ENCODE peak calls at places on chromosome 1, in four cellular contexts. One of them, this sample, is unnamed.

GRCh38 chr1:240806201-240806745 is 194.3 kb upstream of the GREM2 start:
- DNase-seq in lung: no peak
- DNase-seq in kidney tubule cell: peak; percentile 19
- DNase-seq in fibroblast of gingiva: no peak
- DNase-seq in this sample: no peak

GRCh38 chr1:215076312-215076711 is 6.2 kb upstream of the KCNK2 start:
- DNase-seq in lung: no peak
- DNase-seq in kidney tubule cell: peak; percentile 62
- DNase-seq in fibroblast of gingiva: peak; percentile 45
- DNase-seq in this sample: no peak

GRCh38 chr1:45621895-45622266 is 2.0 kb downstream of the CCDC17 start:
- DNase-seq in lung: no peak
- DNase-seq in kidney tubule cell: no peak
- DNase-seq in fibroblast of gingiva: no peak
- DNase-seq in this sample: no peak

GRCh38 chr1:177567393-177567792 is 396.6 kb downstream of the BRINP2 start:
- DNase-seq in lung: no peak
- DNase-seq in kidney tubule cell: peak; percentile 11
- DNase-seq in fibroblast of gingiva: no peak
- DNase-seq in this sample: no peak

GRCh38 chr1:192153276-192153675 is 5.0 kb upstream of the RGS18 start:
- DNase-seq in lung: no peak
- DNase-seq in kidney tubule cell: peak; percentile 69
- DNase-seq in fibroblast of gingiva: no peak
- DNase-seq in this sample: no peak

GRCh38 chr1:26296340-26297056 is 9.9 kb downstream of the UBXN11 start:
- DNase-seq in lung: no peak
- DNase-seq in kidney tubule cell: no peak
- DNase-seq in fibroblast of gingiva: no peak
- DNase-seq in this sample: no peak

GRCh38 chr1:80417651-80418050 is 1383.1 kb upstream of the ADGRL2 start:
- DNase-seq in lung: no peak
- DNase-seq in kidney tubule cell: peak; percentile 57
- DNase-seq in fibroblast of gingiva: peak; percentile 17
- DNase-seq in this sample: no peak

GRCh38 chr1:78839704-78840277 is 166.7 kb downstream of the ADGRL4 start:
- DNase-seq in lung: no peak
- DNase-seq in kidney tubule cell: peak; percentile 58
- DNase-seq in fibroblast of gingiva: peak; percentile 21
- DNase-seq in this sample: no peak

GRCh38 chr1:149849947-149850360 is 49.4 kb upstream of the BOLA1 start:
- DNase-seq in lung: no peak
- DNase-seq in kidney tubule cell: peak; percentile 9
- DNase-seq in fibroblast of gingiva: no peak
- DNase-seq in this sample: peak; percentile 39